ENCODE peak calls at places on chromosome 1, in four cellular contexts. C is A549, R is HCT116, L is HepG2. B is an unnamed sample. For H3K9me3, the result is how much of the 10 kb centered on the place peaks cover.

GRCh38 chr1:3597599-3597964 is 13.7 kb downstream of the MEGF6 start:
- DNase-seq in C (no peak), R (no peak), L (no peak), B (no peak)

GRCh38 chr1:9394010-9394409 is 101.3 kb downstream of the SPSB1 start:
- DNase-seq in C (no peak), R (no peak), L (no peak), B (no peak)

GRCh38 chr1:228794810-228795209 is 59.5 kb downstream of the RHOU start:
- DNase-seq in C (no peak), R (no peak), L (no peak), B (no peak)

GRCh38 chr1:115980998-115981993 is 5.0 kb downstream of the SLC22A15 start:
- DNase-seq in C (peak), R (peak), L (peak), B (peak)

GRCh38 chr1:67429011-67429527 is 1.1 kb downstream of the SERBP1 start:
- DNase-seq in C (no peak), R (no peak), L (no peak), B (no peak)

GRCh38 chr1:6222644-6223043 is 13.1 kb downstream of the ICMT start:
- DNase-seq in C (no peak), R (no peak), L (no peak), B (no peak)

GRCh38 chr1:45913183-45913924 is 109.9 kb downstream of the MAST2 start:
- DNase-seq in C (no peak), R (no peak), L (no peak), B (no peak)

GRCh38 chr1:211606914-211607751 is 28.2 kb upstream of the SLC30A1 start:
- DNase-seq in C (no peak), R (no peak), L (no peak), B (no peak)

GRCh38 chr1:99645699-99646531 is at the start of gene PALMD:
- DNase-seq in C (peak), R (no peak), L (peak), B (no peak)

GRCh38 chr1:229237320-229237719 is 33.6 kb upstream of the RAB4A start:
- DNase-seq in C (no peak), R (no peak), L (no peak), B (no peak)

GRCh38 chr1:153355445-153356071 is 2.1 kb upstream of the S100A9 start:
- DNase-seq in C (peak), R (peak), L (peak), B (no peak)

GRCh38 chr1:106620521-106620954 is 435.9 kb upstream of the PRMT6 start:
- DNase-seq in C (no peak), R (no peak), L (no peak), B (peak)

GRCh38 chr1:226402615-226403521 is 5.0 kb downstream of the PARP1 start:
- DNase-seq in C (no peak), R (no peak), L (no peak), B (no peak)

GRCh38 chr1:28456078-28456477 is 49.8 kb upstream of the RCC1 start:
- DNase-seq in C (no peak), R (no peak), L (no peak), B (no peak)

GRCh38 chr1:205570173-205570501 is 61.7 kb downstream of the ELK4 start:
- DNase-seq in C (no peak), R (no peak), L (no peak), B (no peak)

GRCh38 chr1:199687321-199687720 is 340.2 kb upstream of the NR5A2 start:
- DNase-seq in C (no peak), R (no peak), L (no peak), B (no peak)

GRCh38 chr1:91099746-91100621 is 78.1 kb upstream of the ZNF644 start:
- DNase-seq in C (no peak), R (no peak), L (no peak), B (no peak)

GRCh38 chr1:163176797-163177196 is 25.9 kb downstream of the RGS5 start:
- DNase-seq in C (no peak), R (no peak), L (no peak), B (no peak)

GRCh38 chr1:223140551-223140950 is 2.5 kb downstream of the TLR5 start:
- DNase-seq in C (no peak), R (no peak), L (no peak), B (no peak)

GRCh38 chr1:180188103-180188506 is 33.4 kb downstream of the QSOX1 start:
- DNase-seq in C (peak), R (no peak), L (peak), B (peak)

GRCh38 chr1:178282949-178283367 is 189.1 kb downstream of the RASAL2 start:
- DNase-seq in C (peak), R (peak), L (peak), B (no peak)

GRCh38 chr1:5746611-5747427 is 245.4 kb downstream of the NPHP4 start:
- DNase-seq in C (no peak), R (no peak), L (no peak), B (no peak)

GRCh38 chr1:205064301-205064700 is 20.0 kb downstream of the TMEM81 start:
- DNase-seq in C (no peak), R (no peak), L (no peak), B (no peak)

GRCh38 chr1:2416403-2416802 is 4.0 kb upstream of the PEX10 start:
- DNase-seq in C (no peak), R (no peak), L (no peak), B (no peak)

GRCh38 chr1:229370601-229371021 is 27.8 kb upstream of the CCSAP start:
- DNase-seq in C (no peak), R (no peak), L (no peak), B (no peak)

GRCh38 chr1:28510350-28511223 is 4.7 kb downstream of the RCC1 start:
- DNase-seq in C (no peak), R (no peak), L (peak), B (peak)

GRCh38 chr1:7652551-7653098 is 118.5 kb upstream of the VAMP3 start:
- DNase-seq in C (no peak), R (no peak), L (no peak), B (no peak)

GRCh38 chr1:86247553-86248279 is 91.1 kb upstream of the COL24A1 start:
- DNase-seq in C (no peak), R (no peak), L (no peak), B (no peak)

GRCh38 chr1:24861821-24862727 is 68.0 kb downstream of the RUNX3 start:
- DNase-seq in C (no peak), R (no peak), L (no peak), B (no peak)

GRCh38 chr1:42167611-42168396 is 3.3 kb upstream of the GUCA2A start:
- DNase-seq in C (no peak), R (no peak), L (no peak), B (no peak)

GRCh38 chr1:84997667-84998600 is 1.0 kb upstream of the MCOLN2 start:
- DNase-seq in C (no peak), R (no peak), L (no peak), B (no peak)

GRCh38 chr1:200435200-200435780 is 25.5 kb upstream of the ZNF281 start:
- DNase-seq in C (no peak), R (no peak), L (no peak), B (no peak)

GRCh38 chr1:26378088-26378878 is 5.7 kb upstream of the ZNF683 start:
- DNase-seq in C (peak), R (no peak), L (no peak), B (peak)

GRCh38 chr1:49552101-49552500 is 471.7 kb downstream of the AGBL4 start:
- DNase-seq in C (no peak), R (no peak), L (no peak), B (no peak)
- H3K9me3 ChIP-seq in C (under half), R (under half), L (half or more), B (under half)

GRCh38 chr1:77829851-77830250 is 50.4 kb downstream of the MIGA1 start:
- DNase-seq in C (no peak), R (no peak), L (no peak), B (no peak)

GRCh38 chr1:77824694-77825355 is 45.4 kb downstream of the MIGA1 start:
- DNase-seq in C (no peak), R (no peak), L (no peak), B (no peak)

GRCh38 chr1:77824083-77824482 is 44.6 kb downstream of the MIGA1 start:
- DNase-seq in C (no peak), R (peak), L (peak), B (no peak)

GRCh38 chr1:77828098-77828497 is 48.6 kb downstream of the MIGA1 start:
- DNase-seq in C (no peak), R (no peak), L (no peak), B (no peak)

GRCh38 chr1:77825356-77825709 is 45.9 kb downstream of the MIGA1 start:
- DNase-seq in C (no peak), R (peak), L (peak), B (peak)
- H3K27ac ChIP-seq in C (no peak), R (no peak), L (no peak), B (no peak)

GRCh38 chr1:149887456-149888159 is 11.8 kb upstream of the BOLA1 start:
- DNase-seq in C (peak), R (peak), L (peak), B (peak)
- TF ChIP-seq REST in C (peak), R (no peak), L (peak), B (no peak)

DNA sequence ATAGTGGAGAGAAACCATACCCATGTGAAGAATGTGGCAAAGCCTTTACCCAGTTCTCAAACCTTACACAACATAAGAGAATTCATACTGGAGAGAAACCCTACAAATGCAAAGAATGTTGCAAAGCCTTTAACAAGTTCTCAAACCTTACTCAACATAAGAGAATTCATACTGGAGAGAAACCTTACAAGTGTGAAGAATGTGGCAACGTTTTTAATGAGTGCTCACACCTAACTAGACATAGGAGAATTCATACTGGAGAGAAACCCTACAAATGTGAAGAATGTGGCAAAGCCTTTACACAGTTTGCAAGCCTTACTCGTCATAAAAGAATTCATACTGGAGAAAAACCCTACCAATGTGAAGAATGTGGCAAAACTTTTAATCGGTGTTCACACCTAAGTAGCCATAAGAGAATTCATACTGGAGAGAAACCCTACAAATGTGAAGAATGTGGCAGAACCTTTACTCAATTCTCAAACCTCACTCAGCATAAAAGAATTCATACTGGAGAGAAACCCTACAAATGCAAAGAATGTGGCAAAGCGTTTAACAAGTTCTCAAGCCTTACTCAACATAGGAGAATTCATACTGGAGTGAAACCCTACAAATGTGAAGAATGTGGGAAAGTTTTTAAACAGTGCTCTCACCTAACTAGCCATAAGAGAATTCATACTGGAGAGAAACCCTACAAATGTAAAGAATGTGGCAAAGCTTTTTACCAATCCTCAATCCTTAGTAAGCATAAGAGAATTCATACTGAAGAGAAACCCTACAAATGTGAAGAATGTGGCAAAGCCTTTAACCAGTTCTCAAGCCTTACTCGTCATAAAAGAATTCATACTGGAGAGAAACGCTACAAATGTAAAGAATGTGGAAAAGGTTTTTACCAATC is 80.0 kb downstream of the JMJD4 start:
- DNase-seq in C (no peak), R (no peak), L (no peak), B (no peak)
- H3K9me3 ChIP-seq in C (half or more), R (under half), L (half or more), B (half or more)